ENCODE peak calls at places on chromosomes 5 and 9, in eight cellular contexts. One of them, this sample, is unnamed.

GRCh38 chr5:125668904-125669303 is 754.3 kb upstream of the GRAMD2B start:
- DNase-seq in Karpas-422: no peak
- DNase-seq in stomach: no peak
- DNase-seq in endodermal cell: peak; percentile 87
- DNase-seq in cardiac fibroblast: peak; percentile 10
- DNase-seq in prostate gland: no peak
- DNase-seq in GM12865: peak; percentile 14
- DNase-seq in fibroblast of lung: no peak
- DNase-seq in this sample: no peak

GRCh38 chr9:127223810-127224177 is 40.8 kb upstream of the GARNL3 start:
- DNase-seq in Karpas-422: no peak
- DNase-seq in stomach: no peak
- DNase-seq in endodermal cell: no peak
- DNase-seq in cardiac fibroblast: no peak
- DNase-seq in prostate gland: no peak
- DNase-seq in GM12865: no peak
- DNase-seq in fibroblast of lung: no peak
- DNase-seq in this sample: no peak

GRCh38 chr9:3647652-3648051 is 121.9 kb upstream of the RFX3 start:
- DNase-seq in Karpas-422: peak; percentile 53
- DNase-seq in stomach: no peak
- DNase-seq in endodermal cell: no peak
- DNase-seq in cardiac fibroblast: no peak
- DNase-seq in prostate gland: no peak
- DNase-seq in GM12865: no peak
- DNase-seq in fibroblast of lung: no peak
- DNase-seq in this sample: no peak

GRCh38 chr9:76717611-76718010 is 46.6 kb upstream of the PCA3 start:
- DNase-seq in Karpas-422: no peak
- DNase-seq in stomach: no peak
- DNase-seq in endodermal cell: no peak
- DNase-seq in cardiac fibroblast: peak; percentile 54
- DNase-seq in prostate gland: no peak
- DNase-seq in GM12865: no peak
- DNase-seq in fibroblast of lung: no peak
- DNase-seq in this sample: no peak

GRCh38 chr5:140259509-140259908 is 43.4 kb downstream of the PFDN1 start:
- DNase-seq in Karpas-422: no peak
- DNase-seq in stomach: no peak
- DNase-seq in endodermal cell: peak; percentile 75
- DNase-seq in cardiac fibroblast: no peak
- DNase-seq in prostate gland: no peak
- DNase-seq in GM12865: no peak
- DNase-seq in fibroblast of lung: no peak
- DNase-seq in this sample: no peak

GRCh38 chr5:139392678-139393496 is 2.0 kb downstream of the PROB1 start:
- DNase-seq in Karpas-422: peak; percentile 95
- DNase-seq in stomach: peak; percentile 75
- DNase-seq in endodermal cell: peak; percentile 96
- DNase-seq in cardiac fibroblast: no peak
- DNase-seq in prostate gland: peak; percentile 55
- DNase-seq in GM12865: peak; percentile 95
- DNase-seq in fibroblast of lung: peak; percentile 58
- DNase-seq in this sample: no peak

GRCh38 chr9:107989544-107989943 is 500.0 kb upstream of the KLF4 start:
- DNase-seq in Karpas-422: no peak
- DNase-seq in stomach: no peak
- DNase-seq in endodermal cell: no peak
- DNase-seq in cardiac fibroblast: peak; percentile 54
- DNase-seq in prostate gland: no peak
- DNase-seq in GM12865: no peak
- DNase-seq in fibroblast of lung: peak; percentile 33
- DNase-seq in this sample: no peak

GRCh38 chr9:98045234-98046160 is 11.0 kb upstream of the NANS start:
- DNase-seq in Karpas-422: peak; percentile 96
- DNase-seq in stomach: no peak
- DNase-seq in endodermal cell: no peak
- DNase-seq in cardiac fibroblast: peak; percentile 47
- DNase-seq in prostate gland: no peak
- DNase-seq in GM12865: peak; percentile 91
- DNase-seq in fibroblast of lung: no peak
- DNase-seq in this sample: peak; percentile 94

GRCh38 chr5:114185274-114185673 is 176.6 kb upstream of the KCNN2 start:
- DNase-seq in Karpas-422: no peak
- DNase-seq in stomach: no peak
- DNase-seq in endodermal cell: peak; percentile 66
- DNase-seq in cardiac fibroblast: peak; percentile 55
- DNase-seq in prostate gland: no peak
- DNase-seq in GM12865: no peak
- DNase-seq in fibroblast of lung: peak; percentile 43
- DNase-seq in this sample: no peak

GRCh38 chr5:153625826-153626354 is 135.4 kb downstream of the GRIA1 start:
- DNase-seq in Karpas-422: no peak
- DNase-seq in stomach: no peak
- DNase-seq in endodermal cell: no peak
- DNase-seq in cardiac fibroblast: no peak
- DNase-seq in prostate gland: no peak
- DNase-seq in GM12865: no peak
- DNase-seq in fibroblast of lung: no peak
- DNase-seq in this sample: no peak

GRCh38 chr9:36488322-36488838 is 84.3 kb upstream of the MELK start:
- DNase-seq in Karpas-422: peak; percentile 59
- DNase-seq in stomach: no peak
- DNase-seq in endodermal cell: peak; percentile 75
- DNase-seq in cardiac fibroblast: no peak
- DNase-seq in prostate gland: no peak
- DNase-seq in GM12865: no peak
- DNase-seq in fibroblast of lung: no peak
- DNase-seq in this sample: no peak

GRCh38 chr5:75666801-75667200 is 50.4 kb downstream of the POC5 start:
- DNase-seq in Karpas-422: no peak
- DNase-seq in stomach: no peak
- DNase-seq in endodermal cell: peak; percentile 62
- DNase-seq in cardiac fibroblast: no peak
- DNase-seq in prostate gland: no peak
- DNase-seq in GM12865: no peak
- DNase-seq in fibroblast of lung: no peak
- DNase-seq in this sample: no peak

GRCh38 chr9:91156451-91157234 is 205.1 kb downstream of the AUH start:
- DNase-seq in Karpas-422: no peak
- DNase-seq in stomach: peak; percentile 37
- DNase-seq in endodermal cell: no peak
- DNase-seq in cardiac fibroblast: no peak
- DNase-seq in prostate gland: no peak
- DNase-seq in GM12865: no peak
- DNase-seq in fibroblast of lung: no peak
- DNase-seq in this sample: no peak

GRCh38 chr5:173430394-173430793 is 102.2 kb upstream of the STC2 start:
- DNase-seq in Karpas-422: no peak
- DNase-seq in stomach: no peak
- DNase-seq in endodermal cell: no peak
- DNase-seq in cardiac fibroblast: no peak
- DNase-seq in prostate gland: no peak
- DNase-seq in GM12865: no peak
- DNase-seq in fibroblast of lung: no peak
- DNase-seq in this sample: no peak

GRCh38 chr5:150164640-150165039 is 1.9 kb upstream of the CDX1 start:
- DNase-seq in Karpas-422: no peak
- DNase-seq in stomach: no peak
- DNase-seq in endodermal cell: no peak
- DNase-seq in cardiac fibroblast: no peak
- DNase-seq in prostate gland: no peak
- DNase-seq in GM12865: no peak
- DNase-seq in fibroblast of lung: no peak
- DNase-seq in this sample: no peak

GRCh38 chr5:68482199-68482598 is 266.6 kb downstream of the PIK3R1 start:
- DNase-seq in Karpas-422: no peak
- DNase-seq in stomach: no peak
- DNase-seq in endodermal cell: no peak
- DNase-seq in cardiac fibroblast: no peak
- DNase-seq in prostate gland: no peak
- DNase-seq in GM12865: no peak
- DNase-seq in fibroblast of lung: no peak
- DNase-seq in this sample: no peak

GRCh38 chr5:142211013-142211412 is 102.4 kb downstream of the NDFIP1 start:
- DNase-seq in Karpas-422: no peak
- DNase-seq in stomach: no peak
- DNase-seq in endodermal cell: no peak
- DNase-seq in cardiac fibroblast: no peak
- DNase-seq in prostate gland: no peak
- DNase-seq in GM12865: no peak
- DNase-seq in fibroblast of lung: no peak
- DNase-seq in this sample: no peak

GRCh38 chr9:74025402-74025894 is 471.7 kb upstream of the RORB start:
- DNase-seq in Karpas-422: no peak
- DNase-seq in stomach: no peak
- DNase-seq in endodermal cell: no peak
- DNase-seq in cardiac fibroblast: peak; percentile 19
- DNase-seq in prostate gland: no peak
- DNase-seq in GM12865: no peak
- DNase-seq in fibroblast of lung: no peak
- DNase-seq in this sample: no peak

GRCh38 chr9:14165376-14166035 is 148.4 kb downstream of the NFIB start:
- DNase-seq in Karpas-422: no peak
- DNase-seq in stomach: no peak
- DNase-seq in endodermal cell: no peak
- DNase-seq in cardiac fibroblast: peak; percentile 37
- DNase-seq in prostate gland: no peak
- DNase-seq in GM12865: no peak
- DNase-seq in fibroblast of lung: peak; percentile 36
- DNase-seq in this sample: no peak

GRCh38 chr5:74094096-74094778 is 468.2 kb downstream of the ARHGEF28 start:
- DNase-seq in Karpas-422: no peak
- DNase-seq in stomach: no peak
- DNase-seq in endodermal cell: no peak
- DNase-seq in cardiac fibroblast: peak; percentile 81
- DNase-seq in prostate gland: no peak
- DNase-seq in GM12865: no peak
- DNase-seq in fibroblast of lung: peak; percentile 29
- DNase-seq in this sample: no peak

GRCh38 chr9:73434826-73435225 is 283.2 kb downstream of the ANXA1 start:
- DNase-seq in Karpas-422: no peak
- DNase-seq in stomach: no peak
- DNase-seq in endodermal cell: no peak
- DNase-seq in cardiac fibroblast: no peak
- DNase-seq in prostate gland: no peak
- DNase-seq in GM12865: no peak
- DNase-seq in fibroblast of lung: no peak
- DNase-seq in this sample: no peak

GRCh38 chr5:133233616-133234015 is 181.8 kb downstream of the HSPA4 start:
- DNase-seq in Karpas-422: no peak
- DNase-seq in stomach: no peak
- DNase-seq in endodermal cell: no peak
- DNase-seq in cardiac fibroblast: no peak
- DNase-seq in prostate gland: no peak
- DNase-seq in GM12865: no peak
- DNase-seq in fibroblast of lung: no peak
- DNase-seq in this sample: no peak

GRCh38 chr5:8829322-8830029 is 716.4 kb downstream of the SEMA5A start:
- DNase-seq in Karpas-422: no peak
- DNase-seq in stomach: no peak
- DNase-seq in endodermal cell: no peak
- DNase-seq in cardiac fibroblast: peak; percentile 99
- DNase-seq in prostate gland: no peak
- DNase-seq in GM12865: no peak
- DNase-seq in fibroblast of lung: peak; percentile 100
- DNase-seq in this sample: no peak

GRCh38 chr9:28547469-28547981 is 974.2 kb upstream of the C9orf72 start:
- DNase-seq in Karpas-422: no peak
- DNase-seq in stomach: no peak
- DNase-seq in endodermal cell: no peak
- DNase-seq in cardiac fibroblast: no peak
- DNase-seq in prostate gland: no peak
- DNase-seq in GM12865: no peak
- DNase-seq in fibroblast of lung: no peak
- DNase-seq in this sample: no peak

GRCh38 chr9:124306098-124306735 is 48.5 kb downstream of the NEK6 start:
- DNase-seq in Karpas-422: no peak
- DNase-seq in stomach: no peak
- DNase-seq in endodermal cell: no peak
- DNase-seq in cardiac fibroblast: peak; percentile 94
- DNase-seq in prostate gland: no peak
- DNase-seq in GM12865: no peak
- DNase-seq in fibroblast of lung: peak; percentile 92
- DNase-seq in this sample: no peak

DNA sequence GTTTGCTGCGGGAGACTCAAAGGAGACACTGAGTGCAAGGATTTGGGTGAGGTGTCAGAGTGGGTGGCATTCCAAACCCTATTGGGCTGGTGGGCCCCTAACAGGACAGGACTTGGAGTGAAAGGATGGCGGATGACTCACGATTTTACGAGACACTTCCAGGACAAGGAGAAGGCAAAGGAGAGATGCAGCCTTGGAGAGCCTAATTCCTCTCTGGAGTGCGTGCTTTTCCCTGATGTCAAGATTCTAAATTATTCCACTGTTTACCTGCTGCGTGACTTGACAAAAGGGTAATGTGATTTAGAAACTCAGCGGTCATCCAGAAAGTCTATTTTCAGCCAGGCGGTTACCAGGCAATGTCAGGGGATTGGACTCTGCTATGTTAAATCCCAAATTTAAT is 41.6 kb upstream of the CD180 start:
- DNase-seq in Karpas-422: no peak
- DNase-seq in stomach: no peak
- DNase-seq in endodermal cell: no peak
- DNase-seq in cardiac fibroblast: no peak
- DNase-seq in prostate gland: no peak
- DNase-seq in GM12865: no peak
- DNase-seq in fibroblast of lung: peak; percentile 40
- DNase-seq in this sample: no peak
- H3K4me3 ChIP-seq in Karpas-422: no peak overlapping the region
- H3K4me3 ChIP-seq in stomach: no peak overlapping the region
- H3K4me3 ChIP-seq in endodermal cell: no peak overlapping the region
- H3K4me3 ChIP-seq in cardiac fibroblast: no peak overlapping the region
- H3K4me3 ChIP-seq in prostate gland: no peak overlapping the region
- H3K4me3 ChIP-seq in GM12865: no peak overlapping the region
- H3K4me3 ChIP-seq in fibroblast of lung: no peak overlapping the region
- H3K4me3 ChIP-seq in this sample: no peak overlapping the region

GRCh38 chr5:113082547-113082905 is 105.9 kb downstream of the DCP2 start:
- DNase-seq in Karpas-422: no peak
- DNase-seq in stomach: no peak
- DNase-seq in endodermal cell: no peak
- DNase-seq in cardiac fibroblast: no peak
- DNase-seq in prostate gland: no peak
- DNase-seq in GM12865: no peak
- DNase-seq in fibroblast of lung: no peak
- DNase-seq in this sample: no peak
- H3K4me3 ChIP-seq in Karpas-422: no peak overlapping the region
- H3K4me3 ChIP-seq in stomach: no peak overlapping the region
- H3K4me3 ChIP-seq in endodermal cell: no peak overlapping the region
- H3K4me3 ChIP-seq in cardiac fibroblast: no peak overlapping the region
- H3K4me3 ChIP-seq in prostate gland: no peak overlapping the region
- H3K4me3 ChIP-seq in GM12865: no peak overlapping the region
- H3K4me3 ChIP-seq in fibroblast of lung: no peak overlapping the region
- H3K4me3 ChIP-seq in this sample: no peak overlapping the region

GRCh38 chr9:70409280-70409679 is 5.2 kb downstream of the KLF9 start:
- DNase-seq in Karpas-422: no peak
- DNase-seq in stomach: no peak
- DNase-seq in endodermal cell: no peak
- DNase-seq in cardiac fibroblast: no peak
- DNase-seq in prostate gland: no peak
- DNase-seq in GM12865: no peak
- DNase-seq in fibroblast of lung: peak; percentile 54
- DNase-seq in this sample: no peak
- H3K4me3 ChIP-seq in Karpas-422: no peak overlapping the region
- H3K4me3 ChIP-seq in stomach: peak overlapping the region; percentile 98
- H3K4me3 ChIP-seq in endodermal cell: no peak overlapping the region
- H3K4me3 ChIP-seq in cardiac fibroblast: peak overlapping the region; percentile 11
- H3K4me3 ChIP-seq in prostate gland: no peak overlapping the region
- H3K4me3 ChIP-seq in GM12865: no peak overlapping the region
- H3K4me3 ChIP-seq in fibroblast of lung: no peak overlapping the region
- H3K4me3 ChIP-seq in this sample: peak overlapping the region; percentile 79

GRCh38 chr5:135271533-135272310 is 127.3 kb downstream of the MACROH2A1 start:
- DNase-seq in Karpas-422: no peak
- DNase-seq in stomach: no peak
- DNase-seq in endodermal cell: no peak
- DNase-seq in cardiac fibroblast: no peak
- DNase-seq in prostate gland: no peak
- DNase-seq in GM12865: peak; percentile 21
- DNase-seq in fibroblast of lung: peak; percentile 34
- DNase-seq in this sample: no peak
- H3K4me3 ChIP-seq in Karpas-422: no peak overlapping the region
- H3K4me3 ChIP-seq in stomach: no peak overlapping the region
- H3K4me3 ChIP-seq in endodermal cell: no peak overlapping the region
- H3K4me3 ChIP-seq in cardiac fibroblast: no peak overlapping the region
- H3K4me3 ChIP-seq in prostate gland: no peak overlapping the region
- H3K4me3 ChIP-seq in GM12865: no peak overlapping the region
- H3K4me3 ChIP-seq in fibroblast of lung: no peak overlapping the region
- H3K4me3 ChIP-seq in this sample: no peak overlapping the region

This sample was measured in LNCaP clone FGC.